ENCODE peak calls at places on chromosome 19, in eight cellular contexts. Z is IMR-90, L is adipocyte, P is colonic mucosa, V is HCT116, G is aorta, C is suprapubic skin, X is left ventricle myocardium inferior. U is an unnamed sample.

GRCh38 chr19:40392894-40393517 is 3.0 kb upstream of the HIPK4 start:
- DNase-seq in V (peak; percentile 33), L (no peak), G (no peak), X (no peak), C (no peak), P (peak; percentile 43), Z (no peak), U (no peak)

GRCh38 chr19:49142866-49143335 is 12.3 kb downstream of the HRC start:
- DNase-seq in C (peak; percentile 82), V (no peak), P (peak; percentile 92), X (peak; percentile 92), G (peak; percentile 96), Z (peak; percentile 89), L (peak; percentile 98), U (peak; percentile 93)

GRCh38 chr19:3188627-3189596 is 3.2 kb downstream of the NCLN start:
- DNase-seq in L (no peak), C (no peak), V (no peak), G (peak; percentile 71), Z (no peak), P (peak; percentile 93), X (no peak), U (no peak)

GRCh38 chr19:36136975-36137686 is 2.7 kb upstream of the CAPNS1 start:
- DNase-seq in X (peak; percentile 40), P (peak; percentile 84), Z (peak; percentile 23), V (peak; percentile 77), L (peak; percentile 83), C (no peak), G (peak; percentile 83), U (peak; percentile 60)

GRCh38 chr19:58328999-58329398 is 2.2 kb downstream of the ZSCAN22 start:
- DNase-seq in C (no peak), P (no peak), V (no peak), X (no peak), G (peak; percentile 59), L (no peak), Z (no peak), U (no peak)

GRCh38 chr19:38869836-38870607 is 8.1 kb downstream of the RINL start:
- DNase-seq in X (peak; percentile 89), L (peak; percentile 83), G (peak; percentile 94), P (peak; percentile 86), V (no peak), Z (peak; percentile 45), C (peak; percentile 93), U (peak; percentile 90)

GRCh38 chr19:45323671-45324081 is 1.0 kb upstream of the CKM start:
- DNase-seq in V (no peak), X (peak; percentile 79), C (no peak), G (no peak), L (peak; percentile 48), P (no peak), Z (no peak), U (peak; percentile 81)

GRCh38 chr19:49428547-49429451 is 3.6 kb downstream of the GFY start:
- DNase-seq in V (no peak), Z (no peak), C (no peak), L (no peak), X (no peak), G (no peak), P (no peak), U (no peak)

GRCh38 chr19:29121684-29122083 is 91.3 kb downstream of the UQCRFS1 start:
- DNase-seq in Z (no peak), G (no peak), X (no peak), P (no peak), C (no peak), V (no peak), L (no peak), U (no peak)

GRCh38 chr19:40600086-40600917 is 867 bp upstream of the LTBP4 start:
- DNase-seq in L (no peak), V (no peak), Z (no peak), P (no peak), X (peak; percentile 60), G (no peak), C (no peak), U (no peak)

GRCh38 chr19:10295305-10295846 is 5.6 kb downstream of the ICAM5 start:
- DNase-seq in V (no peak), P (peak; percentile 58), Z (no peak), L (no peak), G (no peak), C (no peak), X (no peak), U (no peak)

GRCh38 chr19:2552859-2553258 is 76.9 kb downstream of the GADD45B start:
- DNase-seq in Z (no peak), X (peak; percentile 15), L (no peak), P (no peak), C (no peak), V (no peak), G (peak; percentile 14), U (no peak)

GRCh38 chr19:42512743-42513304 is 15.5 kb downstream of the CEACAM1 start:
- DNase-seq in L (no peak), P (no peak), V (no peak), Z (no peak), C (no peak), G (no peak), X (no peak), U (no peak)

GRCh38 chr19:7869910-7870511 is 4.2 kb downstream of the PRR36 start:
- DNase-seq in P (peak; percentile 62), X (no peak), G (no peak), L (no peak), V (peak; percentile 79), Z (peak; percentile 8), C (peak; percentile 87), U (peak; percentile 49)

GRCh38 chr19:6271251-6271650 is 8.5 kb downstream of the MLLT1 start:
- DNase-seq in X (no peak), L (no peak), V (no peak), Z (peak; percentile 43), P (no peak), G (no peak), C (no peak), U (no peak)

GRCh38 chr19:10118960-10119359 is 739 bp downstream of the EIF3G start:
- DNase-seq in P (no peak), L (no peak), C (no peak), Z (no peak), X (no peak), V (no peak), G (no peak), U (no peak)

GRCh38 chr19:19050104-19050503 is 13.7 kb upstream of the SLC25A42 start:
- DNase-seq in P (no peak), G (no peak), X (no peak), V (no peak), L (no peak), Z (no peak), C (no peak), U (no peak)
- H3K4me1 ChIP-seq in P (no peaks in the 10 kb centered on the region), G (no peaks in the 10 kb centered on the region), X (no peaks in the 10 kb centered on the region), V (no peaks in the 10 kb centered on the region), L (peaks cover 10% of the 10 kb centered on the region), Z (no peaks in the 10 kb centered on the region), C (no peaks in the 10 kb centered on the region), U (no peaks in the 10 kb centered on the region)

GRCh38 chr19:13035820-13036365 is 40.6 kb downstream of the NFIX start:
- DNase-seq in V (no peak), L (no peak), Z (no peak), X (no peak), G (no peak), P (no peak), C (no peak), U (no peak)
- H3K4me1 ChIP-seq in V (peaks cover 75% of the 10 kb centered on the region), L (peaks cover 98% of the 10 kb centered on the region), Z (peaks cover 59% of the 10 kb centered on the region), X (peaks cover 100% of the 10 kb centered on the region), G (peaks cover 10% of the 10 kb centered on the region), P (peaks cover 32% of the 10 kb centered on the region), C (peaks cover 100% of the 10 kb centered on the region), U (peaks cover 99% of the 10 kb centered on the region)

GRCh38 chr19:1016647-1017114 is 4.2 kb downstream of the TMEM259 start:
- DNase-seq in P (peak; percentile 52), C (no peak), X (peak; percentile 16), L (peak; percentile 47), Z (peak; percentile 77), G (no peak), V (no peak), U (no peak)

GRCh38 chr19:1014161-1015060 is 6.5 kb downstream of the TMEM259 start:
- DNase-seq in V (no peak), Z (no peak), C (no peak), P (no peak), X (peak; percentile 15), L (no peak), G (no peak), U (no peak)

GRCh38 chr19:1015061-1015781 is 5.7 kb downstream of the TMEM259 start:
- DNase-seq in P (no peak), X (no peak), L (no peak), G (no peak), Z (no peak), V (no peak), C (no peak), U (no peak)

GRCh38 chr19:1017115-1017905 is 3.6 kb downstream of the TMEM259 start:
- DNase-seq in L (no peak), P (peak; percentile 78), Z (no peak), X (peak; percentile 27), C (no peak), V (no peak), G (no peak), U (no peak)

GRCh38 chr19:1015782-1016646 is 4.9 kb downstream of the TMEM259 start:
- DNase-seq in P (no peak), X (peak; percentile 15), Z (no peak), L (no peak), V (no peak), G (no peak), C (no peak), U (no peak)
- H3K4me1 ChIP-seq in P (peaks cover 41% of the 10 kb centered on the region), X (peaks cover 73% of the 10 kb centered on the region), Z (peaks cover 33% of the 10 kb centered on the region), L (peaks cover 40% of the 10 kb centered on the region), V (peaks cover 37% of the 10 kb centered on the region), G (no peaks in the 10 kb centered on the region), C (peaks cover 59% of the 10 kb centered on the region), U (peaks cover 47% of the 10 kb centered on the region)

DNA sequence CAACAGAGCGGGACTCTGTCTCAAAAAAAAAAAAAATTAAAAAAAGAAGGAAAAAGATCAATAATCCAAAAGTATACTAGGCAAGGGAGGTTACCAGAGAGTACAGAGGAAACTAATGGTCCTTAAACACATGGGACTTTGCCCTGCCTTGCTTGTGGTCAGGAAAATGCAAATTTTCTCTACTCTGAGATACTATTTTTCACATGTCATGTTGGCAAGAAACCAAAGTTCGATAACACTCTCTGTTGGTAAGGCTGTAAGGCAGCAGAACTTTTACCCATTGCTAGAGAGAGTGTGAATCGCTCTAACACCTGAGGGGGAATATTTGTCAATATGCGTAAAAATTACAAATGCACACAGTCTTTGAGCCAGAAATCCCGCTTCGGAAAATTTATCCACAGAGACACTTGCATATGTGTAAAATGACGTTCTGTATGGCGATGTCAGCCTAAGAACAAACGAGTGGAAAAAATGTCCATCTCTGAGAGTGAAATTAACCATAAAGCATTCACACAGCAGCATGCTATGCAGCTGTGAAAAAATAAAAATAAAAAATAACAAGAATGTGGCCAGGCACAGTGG is 9.4 kb upstream of the RFX1 start:
- DNase-seq in V (no peak), P (no peak), C (no peak), L (no peak), X (no peak), G (no peak), Z (no peak), U (no peak)
- H3K4me1 ChIP-seq in V (peaks cover 7% of the 10 kb centered on the region), P (no peaks in the 10 kb centered on the region), C (no peaks in the 10 kb centered on the region), L (no peaks in the 10 kb centered on the region), X (no peaks in the 10 kb centered on the region), G (no peaks in the 10 kb centered on the region), Z (no peaks in the 10 kb centered on the region), U (no peaks in the 10 kb centered on the region)

U was measured in heart left ventricle.